ENCODE peak calls at places on chromosomes 6 and 20, in eight cellular contexts. E, Q, J, D, H, Z, B and V are unnamed samples. For H4K20me1, the result is how much of the 10 kb centered on the place peaks cover.

GRCh38 chr6:37698264-37699137 is 818 bp upstream of the MDGA1 start:
- DNase-seq in Q (no peak), Z (peak), E (peak), D (peak), J (peak), B (peak), H (peak), V (no peak)

GRCh38 chr6:90305800-90306448 is 9.3 kb upstream of the BACH2 start:
- DNase-seq in Q (no peak), B (no peak), Z (no peak), J (no peak), D (no peak), H (no peak), E (no peak), V (no peak)

GRCh38 chr6:134729590-134729989 is 220.3 kb downstream of the ALDH8A1 start:
- DNase-seq in B (no peak), D (no peak), H (no peak), Q (peak), E (no peak), J (peak), Z (no peak), V (no peak)

GRCh38 chr6:105397987-105398386 is 4.9 kb downstream of the PREP start:
- DNase-seq in Z (no peak), Q (no peak), B (peak), D (no peak), H (peak), E (no peak), J (no peak), V (no peak)

GRCh38 chr6:73180076-73180717 is 45.1 kb downstream of the KHDC1L start:
- DNase-seq in B (no peak), H (no peak), Z (no peak), E (no peak), Q (peak), D (no peak), J (peak), V (no peak)

GRCh38 chr6:6752129-6752528 is 163.6 kb downstream of the LY86 start:
- DNase-seq in E (no peak), D (no peak), Q (peak), J (peak), Z (peak), H (peak), B (no peak), V (no peak)

GRCh38 chr6:105045546-105045945 is 88.6 kb downstream of the LIN28B start:
- DNase-seq in B (no peak), Z (no peak), H (no peak), E (no peak), J (peak), D (no peak), Q (peak), V (no peak)

GRCh38 chr20:15708984-15709598 is 864.2 kb downstream of the KIF16B start:
- DNase-seq in E (no peak), D (peak), H (peak), Z (peak), Q (peak), J (peak), B (peak), V (no peak)

GRCh38 chr6:78487401-78487800 is 379.9 kb upstream of the IRAK1BP1 start:
- DNase-seq in B (no peak), E (no peak), Z (no peak), H (no peak), J (peak), Q (peak), D (no peak), V (no peak)

GRCh38 chr6:16683524-16684194 is 77.6 kb downstream of the ATXN1 start:
- DNase-seq in E (peak), H (no peak), Z (no peak), J (peak), Q (peak), D (no peak), B (no peak), V (peak)

GRCh38 chr6:10733151-10733715 is 10.4 kb downstream of the TMEM14C start:
- DNase-seq in B (peak), Z (peak), J (no peak), E (no peak), Q (peak), D (no peak), H (no peak), V (no peak)

GRCh38 chr6:50198245-50198644 is 148.5 kb upstream of the DEFB112 start:
- DNase-seq in B (peak), J (no peak), D (no peak), Q (no peak), Z (no peak), H (peak), E (no peak), V (no peak)

GRCh38 chr20:10864076-10864672 is 190.4 kb upstream of the JAG1 start:
- DNase-seq in D (no peak), E (peak), H (no peak), B (peak), Z (peak), Q (peak), J (peak), V (peak)

GRCh38 chr6:117188627-117189201 is 76.6 kb upstream of the VGLL2 start:
- DNase-seq in E (peak), Z (no peak), B (peak), J (peak), D (no peak), H (peak), Q (no peak), V (no peak)

GRCh38 chr6:125236536-125237327 is 65.0 kb downstream of the HDDC2 start:
- DNase-seq in H (no peak), Q (peak), D (no peak), E (no peak), B (no peak), J (peak), Z (no peak), V (no peak)

GRCh38 chr6:36917541-36918193 is 31.9 kb downstream of the C6orf89 start:
- DNase-seq in Z (peak), J (peak), E (no peak), Q (peak), D (no peak), B (no peak), H (no peak), V (no peak)

GRCh38 chr6:141264101-141264500 is 868.6 kb upstream of the GJE1 start:
- DNase-seq in D (no peak), B (no peak), J (no peak), E (no peak), Q (peak), H (no peak), Z (no peak), V (no peak)

GRCh38 chr6:125224236-125224861 is 70.8 kb downstream of the TPD52L1 start:
- DNase-seq in E (no peak), Z (no peak), Q (peak), H (no peak), J (no peak), D (no peak), B (no peak), V (no peak)

GRCh38 chr6:53956068-53956711 is 155.1 kb upstream of the MLIP start:
- DNase-seq in Q (peak), D (peak), E (peak), Z (peak), J (peak), B (peak), H (peak), V (no peak)

GRCh38 chr6:1562171-1562955 is 47.4 kb upstream of the FOXC1 start:
- DNase-seq in D (no peak), Z (no peak), H (no peak), Q (no peak), E (no peak), B (no peak), J (no peak), V (no peak)

GRCh38 chr6:6386010-6386409 is 65.5 kb upstream of the F13A1 start:
- DNase-seq in H (no peak), Q (no peak), B (peak), Z (no peak), E (no peak), D (no peak), J (no peak), V (no peak)

GRCh38 chr6:25481267-25481666 is 170.7 kb upstream of the SCGN start:
- DNase-seq in J (no peak), Z (no peak), Q (no peak), B (no peak), D (no peak), H (no peak), E (no peak), V (no peak)

GRCh38 chr20:8148501-8148900 is 16.4 kb downstream of the PLCB1 start:
- DNase-seq in J (peak), Z (no peak), D (no peak), E (no peak), Q (peak), H (no peak), B (no peak), V (no peak)

GRCh38 chr6:168035098-168035660 is 37.7 kb downstream of the KIF25 start:
- DNase-seq in D (peak), J (peak), Q (peak), Z (peak), E (no peak), B (peak), H (peak), V (no peak)

GRCh38 chr6:84685983-84686584 is 78.3 kb downstream of the TBX18 start:
- DNase-seq in D (peak), E (peak), Z (no peak), Q (no peak), B (peak), J (no peak), H (peak), V (no peak)

GRCh38 chr6:136326038-136326561 is 36.5 kb upstream of the BCLAF1 start:
- DNase-seq in H (no peak), Z (peak), Q (peak), J (peak), B (no peak), D (no peak), E (no peak), V (no peak)

GRCh38 chr20:45080867-45081616 is 19.9 kb downstream of the KCNS1 start:
- DNase-seq in Q (no peak), D (no peak), E (peak), H (no peak), Z (no peak), B (peak), J (peak), V (no peak)

GRCh38 chr6:77030929-77031674 is 432.2 kb downstream of the HTR1B start:
- DNase-seq in J (no peak), E (no peak), H (no peak), Q (peak), Z (no peak), B (no peak), D (no peak), V (no peak)

GRCh38 chr6:130517444-130517931 is 151.7 kb downstream of the TMEM200A start:
- DNase-seq in E (peak), Q (peak), D (no peak), B (no peak), H (no peak), Z (no peak), J (peak), V (peak)

GRCh38 chr20:19895761-19896160 is 121.4 kb upstream of the NAA20 start:
- DNase-seq in Z (no peak), Q (no peak), E (no peak), B (no peak), J (no peak), H (no peak), D (no peak), V (no peak)
- H4K20me1 ChIP-seq in Z (under half), Q (under half), E (under half), B (under half), J (under half), H (under half), D (under half), V (under half)

GRCh38 chr6:15312500-15312899 is 66.6 kb downstream of the JARID2 start:
- DNase-seq in Q (peak), B (no peak), E (no peak), H (no peak), D (no peak), J (peak), Z (no peak), V (no peak)
- H3K4me2 ChIP-seq in Q (no peak), B (peak), E (no peak), H (peak), D (no peak), J (no peak), Z (no peak), V (no peak)

GRCh38 chr20:38579219-38579618 is 1.8 kb upstream of the ADIG start:
- DNase-seq in H (no peak), B (no peak), J (no peak), Z (no peak), D (no peak), Q (no peak), E (no peak), V (no peak)

GRCh38 chr20:38579921-38580320 is 1.1 kb upstream of the ADIG start:
- DNase-seq in B (no peak), Z (no peak), H (no peak), Q (no peak), J (no peak), E (no peak), D (no peak), V (no peak)

GRCh38 chr20:38583306-38583705 is 2.3 kb downstream of the ADIG start:
- DNase-seq in J (no peak), Z (no peak), E (no peak), H (no peak), Q (no peak), D (no peak), B (no peak), V (no peak)

GRCh38 chr20:38581013-38581412 is at the start of gene ADIG:
- DNase-seq in Z (no peak), J (peak), D (no peak), E (no peak), Q (no peak), H (peak), B (no peak), V (no peak)

GRCh38 chr20:38581830-38582358 is 897 bp downstream of the ADIG start:
- DNase-seq in H (no peak), B (no peak), J (no peak), D (no peak), Z (no peak), E (no peak), Q (no peak), V (no peak)
- H4K20me1 ChIP-seq in H (under half), B (under half), J (under half), D (under half), Z (under half), E (under half), Q (under half), V (under half)

DNA sequence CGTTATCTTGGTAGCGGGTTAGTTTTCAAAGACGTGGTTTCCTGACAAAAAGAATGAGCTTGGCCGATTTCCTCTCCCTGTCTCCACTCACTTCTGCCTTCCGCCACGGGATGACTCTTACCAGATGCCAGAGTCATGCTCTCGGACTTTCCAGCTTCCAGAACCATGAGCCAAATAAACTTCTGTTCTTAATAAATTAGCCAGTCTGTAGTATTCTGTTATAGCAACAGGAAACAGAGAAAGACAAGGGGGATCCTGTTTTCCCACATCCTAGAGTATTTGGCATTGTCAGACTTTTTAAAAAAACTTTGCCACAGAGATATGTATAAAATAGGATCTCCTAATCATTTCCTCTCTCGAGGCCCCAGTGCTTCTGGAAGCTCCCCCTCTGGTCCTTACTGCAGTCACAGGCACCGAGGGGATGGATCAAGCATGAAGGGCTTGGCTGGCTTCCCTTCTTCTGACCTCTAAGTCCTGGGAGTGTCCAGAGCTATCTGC is 84.9 kb upstream of the NAA20 start:
- DNase-seq in E (no peak), H (no peak), D (no peak), Z (peak), J (peak), B (no peak), Q (peak), V (no peak)
- H3K4me2 ChIP-seq in E (no peak), H (no peak), D (no peak), Z (peak), J (peak), B (no peak), Q (peak), V (no peak)

GRCh38 chr6:156904176-156904967 is 127.2 kb downstream of the ARID1B start:
- DNase-seq in D (no peak), Z (no peak), E (no peak), J (no peak), Q (no peak), B (no peak), H (no peak), V (no peak)
- H4K20me1 ChIP-seq in D (under half), Z (under half), E (under half), J (under half), Q (under half), B (under half), H (under half), V (under half)

DNA sequence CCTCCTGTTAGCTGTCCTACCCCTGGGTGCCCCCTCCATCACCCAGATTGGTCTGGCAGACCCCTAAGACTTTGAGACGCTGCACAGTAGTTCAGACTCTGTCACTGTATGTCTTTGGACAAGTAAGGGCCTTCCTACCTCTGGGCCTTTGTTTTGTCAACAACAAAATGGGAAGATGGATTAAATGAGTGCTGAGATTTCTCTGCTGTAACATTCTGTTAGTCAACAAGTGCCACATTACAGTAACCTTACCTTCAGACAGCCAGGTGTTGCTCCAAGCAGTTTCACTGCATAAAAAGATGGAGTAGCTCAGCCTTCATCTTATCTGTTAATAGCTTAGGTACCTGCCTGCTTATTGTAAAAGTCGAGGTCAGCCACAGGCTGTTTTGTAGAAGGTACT is 16.0 kb downstream of the CHMP4B start:
- DNase-seq in Z (no peak), J (no peak), E (no peak), Q (no peak), H (no peak), D (no peak), B (no peak), V (no peak)
- H3K4me2 ChIP-seq in Z (peak), J (no peak), E (no peak), Q (no peak), H (no peak), D (no peak), B (no peak), V (no peak)

GRCh38 chr6:31836676-31837611 is 9.4 kb downstream of the HSPA1B start:
- DNase-seq in Z (peak), B (no peak), E (no peak), Q (no peak), J (peak), D (no peak), H (no peak), V (no peak)
- H4K20me1 ChIP-seq in Z (under half), B (under half), E (under half), Q (under half), J (under half), D (under half), H (under half), V (under half)

DNA sequence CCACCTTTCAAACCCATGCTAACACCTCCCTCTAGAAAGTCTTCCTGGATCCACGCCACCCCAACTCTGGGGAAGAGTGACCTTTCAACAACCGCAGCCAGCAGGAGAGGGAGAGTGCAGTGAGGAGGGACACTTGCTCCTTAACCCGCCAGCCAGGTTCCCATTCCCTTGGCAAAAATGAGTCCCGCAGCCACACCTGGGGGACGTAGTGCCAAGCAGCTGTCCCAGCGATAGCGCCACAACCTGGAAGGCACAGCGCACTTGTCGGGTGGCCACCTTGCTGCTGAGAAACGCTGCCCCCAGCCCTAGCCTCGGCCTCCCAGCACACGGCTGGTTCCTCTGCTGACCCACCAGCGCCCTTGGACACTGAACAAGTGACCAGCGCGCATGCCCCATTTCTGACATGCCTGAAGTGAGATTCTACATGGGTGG is 119.3 kb downstream of the JPH2 start:
- DNase-seq in J (no peak), E (no peak), H (no peak), B (no peak), Z (no peak), Q (no peak), D (no peak), V (no peak)
- H3K4me2 ChIP-seq in J (no peak), E (no peak), H (no peak), B (no peak), Z (no peak), Q (no peak), D (no peak), V (no peak)

GRCh38 chr20:41045680-41046079 is 17.1 kb downstream of the TOP1 start:
- DNase-seq in Q (no peak), H (no peak), Z (no peak), E (no peak), J (no peak), B (no peak), D (no peak), V (no peak)

GRCh38 chr20:41048475-41049242 is 20.0 kb downstream of the TOP1 start:
- DNase-seq in J (no peak), B (peak), Z (no peak), H (peak), Q (no peak), D (no peak), E (no peak), V (no peak)

GRCh38 chr20:41047279-41047974 is 18.8 kb downstream of the TOP1 start:
- DNase-seq in B (peak), J (peak), Z (no peak), Q (no peak), H (peak), D (no peak), E (no peak), V (no peak)

GRCh38 chr20:41047975-41048305 is 19.3 kb downstream of the TOP1 start:
- DNase-seq in Q (no peak), B (no peak), H (no peak), Z (no peak), D (no peak), J (peak), E (no peak), V (no peak)

DNA sequence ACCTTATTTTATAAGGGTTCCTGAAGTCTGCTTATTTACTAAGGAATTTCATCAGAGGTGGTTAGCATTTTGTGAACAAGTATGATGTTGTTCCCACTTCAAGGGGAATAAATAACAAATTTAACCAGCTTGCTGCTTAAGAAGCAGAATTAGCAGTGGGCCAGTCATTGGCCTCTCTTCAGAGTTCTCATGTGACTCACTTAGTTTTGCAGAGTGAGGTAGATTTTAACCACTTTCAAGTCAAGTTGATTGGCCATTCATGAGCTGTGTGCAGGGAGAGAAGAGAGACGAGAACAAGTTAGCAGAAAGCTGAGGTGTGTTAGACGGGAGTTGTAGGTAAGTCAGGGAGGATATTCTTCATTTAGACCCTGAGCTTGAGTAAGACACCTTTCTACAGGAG is 18.1 kb downstream of the TOP1 start:
- DNase-seq in D (no peak), H (no peak), E (no peak), J (peak), Z (no peak), B (no peak), Q (peak), V (no peak)
- H4K20me1 ChIP-seq in D (under half), H (half or more), E (half or more), J (under half), Z (half or more), B (half or more), Q (under half), V (under half)

GRCh38 chr6:41909727-41910126 is 11.2 kb downstream of the MED20 start:
- DNase-seq in E (no peak), H (no peak), Z (no peak), Q (no peak), D (no peak), B (no peak), J (no peak), V (no peak)

GRCh38 chr6:41914343-41914742 is 6.6 kb downstream of the MED20 start:
- DNase-seq in J (no peak), B (no peak), D (no peak), H (no peak), E (no peak), Q (no peak), Z (no peak), V (no peak)

GRCh38 chr6:41917528-41917927 is 3.4 kb downstream of the MED20 start:
- DNase-seq in Z (no peak), B (no peak), D (no peak), E (peak), H (no peak), Q (peak), J (peak), V (peak)

DNA sequence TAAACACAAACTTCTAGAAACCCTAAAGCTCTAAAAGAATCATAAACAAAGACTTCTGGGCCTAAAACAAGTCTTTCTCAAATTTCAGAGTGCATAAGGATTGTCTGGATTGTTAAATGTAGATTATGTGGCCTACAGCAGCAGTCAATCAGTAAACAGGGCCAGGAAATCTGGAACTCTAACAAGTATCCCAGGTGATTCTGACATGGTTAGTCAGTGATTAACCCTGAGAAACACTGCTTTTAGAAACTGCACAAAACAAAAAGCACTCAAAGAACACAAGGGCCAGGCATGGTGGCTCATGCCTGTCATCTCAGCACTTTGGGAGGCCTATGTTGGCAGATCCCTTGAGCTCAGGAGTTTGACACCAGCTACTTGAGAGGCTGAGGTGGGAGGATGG is 6.1 kb downstream of the MED20 start:
- DNase-seq in D (no peak), Q (no peak), H (no peak), J (no peak), E (no peak), Z (no peak), B (no peak), V (no peak)
- H3K4me2 ChIP-seq in D (no peak), Q (no peak), H (no peak), J (no peak), E (no peak), Z (no peak), B (no peak), V (no peak)